ENCODE peak calls at places on chromosome 19, in eight cellular contexts. One of them, this sample, is unnamed.

GRCh38 chr19:41308450-41309224 is 1.3 kb upstream of the CCDC97 start:
- DNase-seq in lower leg skin: peak
- DNase-seq in HuH-7.5: peak
- DNase-seq in NCI-H2107: peak
- DNase-seq in cardiac muscle cell: peak
- DNase-seq in fibroblast of lung: peak
- DNase-seq in mucosa of descending colon: peak
- DNase-seq in NCI-H1105 treated with DMSO at 0.1 percent for 48 hours: peak
- DNase-seq in this sample: peak

GRCh38 chr19:28345811-28346210 is 867.1 kb downstream of the UQCRFS1 start:
- DNase-seq in lower leg skin: no peak
- DNase-seq in HuH-7.5: no peak
- DNase-seq in NCI-H2107: no peak
- DNase-seq in cardiac muscle cell: no peak
- DNase-seq in fibroblast of lung: peak
- DNase-seq in mucosa of descending colon: no peak
- DNase-seq in NCI-H1105 treated with DMSO at 0.1 percent for 48 hours: no peak
- DNase-seq in this sample: no peak

GRCh38 chr19:1258707-1259205 is 10.4 kb downstream of the MIDN start:
- DNase-seq in lower leg skin: no peak
- DNase-seq in HuH-7.5: no peak
- DNase-seq in NCI-H2107: no peak
- DNase-seq in cardiac muscle cell: no peak
- DNase-seq in fibroblast of lung: no peak
- DNase-seq in mucosa of descending colon: no peak
- DNase-seq in NCI-H1105 treated with DMSO at 0.1 percent for 48 hours: no peak
- DNase-seq in this sample: no peak

GRCh38 chr19:32767951-32768679 is 48.5 kb downstream of the TDRD12 start:
- DNase-seq in lower leg skin: no peak
- DNase-seq in HuH-7.5: no peak
- DNase-seq in NCI-H2107: no peak
- DNase-seq in cardiac muscle cell: no peak
- DNase-seq in fibroblast of lung: no peak
- DNase-seq in mucosa of descending colon: no peak
- DNase-seq in NCI-H1105 treated with DMSO at 0.1 percent for 48 hours: no peak
- DNase-seq in this sample: no peak

GRCh38 chr19:15684828-15685227 is 11.9 kb downstream of the CYP4F12 start:
- DNase-seq in lower leg skin: no peak
- DNase-seq in HuH-7.5: no peak
- DNase-seq in NCI-H2107: no peak
- DNase-seq in cardiac muscle cell: no peak
- DNase-seq in fibroblast of lung: no peak
- DNase-seq in mucosa of descending colon: no peak
- DNase-seq in NCI-H1105 treated with DMSO at 0.1 percent for 48 hours: no peak
- DNase-seq in this sample: no peak

GRCh38 chr19:21569497-21569870 is 64.1 kb downstream of the ZNF429 start:
- DNase-seq in lower leg skin: no peak
- DNase-seq in HuH-7.5: no peak
- DNase-seq in NCI-H2107: no peak
- DNase-seq in cardiac muscle cell: no peak
- DNase-seq in fibroblast of lung: peak
- DNase-seq in mucosa of descending colon: no peak
- DNase-seq in NCI-H1105 treated with DMSO at 0.1 percent for 48 hours: no peak
- DNase-seq in this sample: no peak

GRCh38 chr19:50198431-50199253 is 4.8 kb upstream of the MYH14 start:
- DNase-seq in lower leg skin: peak
- DNase-seq in HuH-7.5: no peak
- DNase-seq in NCI-H2107: no peak
- DNase-seq in cardiac muscle cell: no peak
- DNase-seq in fibroblast of lung: no peak
- DNase-seq in mucosa of descending colon: no peak
- DNase-seq in NCI-H1105 treated with DMSO at 0.1 percent for 48 hours: peak
- DNase-seq in this sample: no peak

GRCh38 chr19:4014541-4015491 is 7.3 kb downstream of the PIAS4 start:
- DNase-seq in lower leg skin: no peak
- DNase-seq in HuH-7.5: no peak
- DNase-seq in NCI-H2107: no peak
- DNase-seq in cardiac muscle cell: no peak
- DNase-seq in fibroblast of lung: no peak
- DNase-seq in mucosa of descending colon: no peak
- DNase-seq in NCI-H1105 treated with DMSO at 0.1 percent for 48 hours: no peak
- DNase-seq in this sample: no peak

GRCh38 chr19:41624515-41624914 is 2.4 kb downstream of the CEACAM4 start:
- DNase-seq in lower leg skin: no peak
- DNase-seq in HuH-7.5: no peak
- DNase-seq in NCI-H2107: no peak
- DNase-seq in cardiac muscle cell: no peak
- DNase-seq in fibroblast of lung: no peak
- DNase-seq in mucosa of descending colon: no peak
- DNase-seq in NCI-H1105 treated with DMSO at 0.1 percent for 48 hours: no peak
- DNase-seq in this sample: no peak

This sample was measured in HepG2.